ENCODE peak calls at places on chromosome 16, in six cellular contexts. G is H1, W is neuronal stem cell, M is trophoblast cell, J is IMR-90, U is mesenchymal stem cell. Q is an unnamed sample.

GRCh38 chr16:89383095-89384003 is 107.0 kb downstream of the ANKRD11 start:
- DNase-seq in G (no peak), W (no peak), M (peak), J (peak), U (peak), Q (peak)

GRCh38 chr16:82748026-82748425 is 121.3 kb downstream of the CDH13 start:
- DNase-seq in G (no peak), W (no peak), M (no peak), J (peak), U (peak), Q (no peak)

GRCh38 chr16:4428500-4428899 is 2.8 kb downstream of the DNAJA3 start:
- DNase-seq in G (no peak), W (no peak), M (no peak), J (no peak), U (no peak), Q (no peak)

GRCh38 chr16:66553223-66553622 is 847 bp downstream of the CKLF start:
- DNase-seq in G (no peak), W (no peak), M (no peak), J (no peak), U (no peak), Q (no peak)

GRCh38 chr16:29738514-29738913 is 7.3 kb downstream of the C16orf54 start:
- DNase-seq in G (no peak), W (no peak), M (no peak), J (no peak), U (no peak), Q (no peak)

GRCh38 chr16:10641953-10642949 is 52.5 kb downstream of the TEKT5 start:
- DNase-seq in G (peak), W (peak), M (no peak), J (no peak), U (no peak), Q (peak)

GRCh38 chr16:51146256-51146924 is 4.7 kb downstream of the SALL1 start:
- DNase-seq in G (peak), W (no peak), M (no peak), J (peak), U (peak), Q (no peak)

GRCh38 chr16:30054451-30054850 is 11.1 kb upstream of the ALDOA start:
- DNase-seq in G (no peak), W (no peak), M (no peak), J (no peak), U (peak), Q (no peak)

GRCh38 chr16:89945654-89946053 is 2.9 kb upstream of the DEF8 start:
- DNase-seq in G (no peak), W (no peak), M (no peak), J (no peak), U (no peak), Q (no peak)

GRCh38 chr16:29820730-29821662 is 734 bp downstream of the MVP start:
- DNase-seq in G (no peak), W (no peak), M (peak), J (no peak), U (peak), Q (no peak)

GRCh38 chr16:80580109-80580832 is 39.5 kb downstream of the DYNLRB2 start:
- DNase-seq in G (no peak), W (no peak), M (no peak), J (peak), U (no peak), Q (no peak)

GRCh38 chr16:9061358-9061813 is 30.1 kb upstream of the HAPSTR1 start:
- DNase-seq in G (no peak), W (no peak), M (no peak), J (peak), U (peak), Q (no peak)

DNA sequence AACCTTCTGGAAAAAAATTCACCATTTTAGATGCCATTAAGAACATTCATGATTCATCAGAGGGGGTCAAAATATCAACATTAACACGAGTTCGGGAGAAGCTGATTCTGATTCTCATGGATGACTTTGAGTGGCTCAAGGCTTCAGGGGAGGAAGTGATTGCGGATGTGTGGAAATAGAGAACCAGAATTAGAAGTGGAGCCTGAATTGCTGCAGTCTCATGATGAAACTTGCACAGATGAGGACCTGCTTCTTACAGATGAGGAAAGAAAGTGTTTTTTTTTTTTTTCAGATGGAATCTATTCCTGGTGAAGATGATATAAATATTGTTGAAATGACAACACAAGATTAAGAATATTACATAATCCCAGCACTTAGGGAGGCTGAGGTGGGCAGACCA is 12.9 kb downstream of the ITGAX start:
- DNase-seq in G (no peak), W (no peak), M (no peak), J (no peak), U (no peak), Q (no peak)
- H4K91ac ChIP-seq in G (no peak), W (no peak), M (no peak), J (no peak), U (no peak), Q (no peak)

GRCh38 chr16:70739389-70739788 is 53.5 kb upstream of the MTSS2 start:
- DNase-seq in G (no peak), W (no peak), M (no peak), J (no peak), U (no peak), Q (no peak)

GRCh38 chr16:70741779-70742125 is 55.9 kb upstream of the MTSS2 start:
- DNase-seq in G (no peak), W (no peak), M (no peak), J (no peak), U (no peak), Q (no peak)

GRCh38 chr16:70740174-70740918 is 54.5 kb upstream of the MTSS2 start:
- DNase-seq in G (no peak), W (no peak), M (no peak), J (no peak), U (no peak), Q (no peak)

GRCh38 chr16:70743791-70744190 is 57.2 kb downstream of the VAC14 start:
- DNase-seq in G (no peak), W (no peak), M (no peak), J (no peak), U (no peak), Q (no peak)

GRCh38 chr16:70740919-70741778 is 55.3 kb upstream of the MTSS2 start:
- DNase-seq in G (no peak), W (no peak), M (no peak), J (peak), U (peak), Q (no peak)
- H4K91ac ChIP-seq in G (no peak), W (no peak), M (peak), J (peak), U (peak), Q (no peak)

DNA sequence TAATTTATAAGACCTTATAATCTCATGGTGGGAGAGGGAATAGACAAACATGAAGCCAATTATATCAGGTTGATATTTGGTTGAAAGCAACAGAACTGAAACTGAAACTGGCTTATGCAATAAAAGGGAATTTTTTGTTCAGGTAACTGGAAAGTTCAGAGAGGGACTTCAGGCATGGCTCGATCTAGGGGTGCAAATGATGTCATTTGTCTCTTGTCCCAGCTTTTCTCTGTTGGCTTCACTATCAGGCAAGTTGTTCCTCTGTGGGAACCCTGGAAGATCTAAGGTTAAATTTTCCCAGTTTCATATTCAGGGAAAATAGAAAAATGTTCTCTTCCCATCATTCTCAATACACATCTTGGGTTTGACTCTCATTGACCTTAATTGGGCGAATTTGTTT is 59.8 kb downstream of the OTOA start:
- DNase-seq in G (no peak), W (no peak), M (no peak), J (no peak), U (no peak), Q (no peak)
- H4K91ac ChIP-seq in G (no peak), W (no peak), M (no peak), J (no peak), U (no peak), Q (no peak)

DNA sequence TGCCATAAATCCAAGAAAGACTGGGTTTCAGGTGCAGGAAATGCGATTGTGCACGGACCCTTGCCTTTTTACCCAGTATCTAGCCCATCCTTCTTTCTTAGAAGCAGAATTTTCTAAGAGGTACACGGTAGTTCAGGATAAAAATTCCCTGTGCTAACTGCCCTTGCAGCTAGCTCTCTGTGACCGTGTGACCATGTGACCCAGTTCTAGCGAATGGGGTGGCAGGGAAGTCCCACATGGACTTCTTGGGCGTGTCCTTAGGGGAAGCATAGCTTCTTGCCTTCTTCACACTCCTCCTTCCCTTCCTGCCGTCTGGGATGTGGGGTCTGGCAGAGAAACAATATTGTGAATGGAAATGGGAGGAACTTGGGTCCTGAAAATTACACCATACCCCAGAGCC is 670.7 kb downstream of the MAF start:
- DNase-seq in G (no peak), W (no peak), M (no peak), J (no peak), U (no peak), Q (no peak)
- H4K91ac ChIP-seq in G (no peak), W (no peak), M (no peak), J (no peak), U (no peak), Q (no peak)

GRCh38 chr16:27468941-27469531 is 67.1 kb downstream of the IL21R start:
- DNase-seq in G (no peak), W (no peak), M (no peak), J (no peak), U (no peak), Q (no peak)
- H4K91ac ChIP-seq in G (no peak), W (no peak), M (no peak), J (no peak), U (peak), Q (no peak)

Q was measured in H9.